ENCODE peak calls at places on chromosomes 3 and 15, in four cellular contexts. C, N, D and I are unnamed samples.

GRCh38 chr3:174408310-174408709 is 450.8 kb upstream of the NAALADL2 start:
- DNase-seq in C (no peak), N (no peak), D (peak), I (peak)

GRCh38 chr3:190385835-190386688 is 1.9 kb upstream of the CLDN16 start:
- DNase-seq in C (no peak), N (no peak), D (peak), I (peak)

GRCh38 chr3:155782390-155782953 is 23.6 kb downstream of the C3orf33 start:
- DNase-seq in C (no peak), N (no peak), D (no peak), I (no peak)

GRCh38 chr3:95297586-95297985 is 1234.7 kb downstream of the NSUN3 start:
- DNase-seq in C (no peak), N (no peak), D (no peak), I (no peak)

GRCh38 chr3:166934879-166935278 is 445.2 kb downstream of the ZBBX start:
- DNase-seq in C (no peak), N (no peak), D (no peak), I (no peak)

GRCh38 chr3:65995030-65995429 is 43.7 kb downstream of the MAGI1 start:
- DNase-seq in C (no peak), N (no peak), D (peak), I (peak)

GRCh38 chr3:72161870-72162617 is 377.1 kb upstream of the PROK2 start:
- DNase-seq in C (no peak), N (no peak), D (no peak), I (peak)

GRCh38 chr15:82849556-82850241 is 40.3 kb downstream of the WHAMM start:
- DNase-seq in C (peak), N (peak), D (peak), I (peak)

GRCh38 chr3:18194431-18194830 is 230.7 kb downstream of the SATB1 start:
- DNase-seq in C (no peak), N (no peak), D (no peak), I (peak)

DNA sequence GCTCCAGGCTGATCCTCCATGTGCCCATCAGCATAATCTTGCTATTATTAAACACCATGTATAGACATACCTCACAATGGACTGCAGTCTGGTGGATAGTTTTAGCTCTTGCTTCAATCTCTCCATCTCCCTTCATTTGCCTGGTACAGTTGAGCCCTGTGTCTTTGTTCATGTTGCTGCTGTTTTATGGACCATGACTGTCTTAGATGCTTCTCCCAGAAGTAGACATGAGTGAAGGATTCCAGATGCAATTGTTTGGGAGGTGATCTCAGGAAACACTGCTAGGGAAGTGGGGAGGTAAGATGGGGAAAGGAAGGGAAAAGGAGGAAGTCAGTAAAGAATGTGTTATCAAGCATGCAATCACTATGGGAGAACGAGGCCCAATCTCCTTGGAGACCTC is 36.3 kb upstream of the CTNNB1 start:
- DNase-seq in C (no peak), N (no peak), D (no peak), I (no peak)
- TF ChIP-seq CTCF in C (no peak), N (no peak), D (no peak), I (no peak)

GRCh38 chr15:67079361-67079760 is 14.0 kb downstream of the SMAD3 start:
- DNase-seq in C (no peak), N (no peak), D (no peak), I (peak)

GRCh38 chr15:67077641-67078215 is 12.3 kb downstream of the SMAD3 start:
- DNase-seq in C (no peak), N (no peak), D (no peak), I (no peak)

GRCh38 chr15:67080900-67081431 is 15.6 kb downstream of the SMAD3 start:
- DNase-seq in C (no peak), N (peak), D (peak), I (peak)

GRCh38 chr15:67082007-67082536 is 16.7 kb downstream of the SMAD3 start:
- DNase-seq in C (no peak), N (no peak), D (no peak), I (no peak)

GRCh38 chr15:67080118-67080899 is 14.9 kb downstream of the SMAD3 start:
- DNase-seq in C (no peak), N (peak), D (peak), I (peak)
- H3K4me3 ChIP-seq in C (no peak), N (no peak), D (peak), I (peak)

GRCh38 chr3:101638262-101638745 is 38.6 kb downstream of the ZBTB11 start:
- DNase-seq in C (peak), N (no peak), D (no peak), I (peak)
- TF ChIP-seq CTCF in C (no peak), N (no peak), D (peak), I (no peak)

DNA sequence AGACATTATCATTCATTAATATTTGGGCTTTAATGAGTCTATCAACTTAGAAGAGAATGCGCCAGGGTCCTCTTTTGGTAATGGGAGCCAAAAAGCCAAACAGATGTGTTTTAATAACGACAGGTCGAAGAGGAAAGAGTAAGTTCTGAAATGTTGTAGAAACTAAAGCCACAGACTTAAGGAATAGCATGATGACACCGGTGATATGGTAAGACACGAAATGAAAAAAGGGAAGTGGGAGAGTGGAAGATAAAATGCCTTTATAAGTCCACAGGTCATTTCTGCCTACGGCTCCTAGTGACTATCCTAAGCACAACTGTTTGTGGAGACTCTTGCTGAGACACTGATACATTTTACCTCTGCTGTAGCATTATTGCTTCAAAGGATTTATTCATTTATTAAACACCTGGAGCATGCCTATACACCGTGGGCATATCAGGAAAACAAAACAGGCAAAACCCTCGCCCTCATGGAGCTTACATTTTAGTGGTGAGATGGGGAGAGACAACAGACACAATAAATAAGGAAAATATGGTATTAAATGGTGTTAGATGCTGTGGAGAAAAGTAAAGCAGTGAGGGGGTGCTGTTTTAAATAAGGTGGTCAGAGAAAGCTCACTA is 11.7 kb upstream of the CD47 start:
- DNase-seq in C (no peak), N (no peak), D (no peak), I (no peak)
- H3K4me3 ChIP-seq in C (no peak), N (no peak), D (no peak), I (no peak)

GRCh38 chr3:171169443-171169842 is 142.9 kb upstream of the SLC2A2 start:
- DNase-seq in C (no peak), N (no peak), D (no peak), I (no peak)

GRCh38 chr3:171168551-171168950 is 142.0 kb upstream of the SLC2A2 start:
- DNase-seq in C (no peak), N (no peak), D (no peak), I (no peak)

GRCh38 chr3:171169866-171170265 is 143.3 kb upstream of the SLC2A2 start:
- DNase-seq in C (no peak), N (no peak), D (no peak), I (no peak)

GRCh38 chr3:171165986-171166385 is 139.5 kb upstream of the SLC2A2 start:
- DNase-seq in C (no peak), N (no peak), D (no peak), I (no peak)

DNA sequence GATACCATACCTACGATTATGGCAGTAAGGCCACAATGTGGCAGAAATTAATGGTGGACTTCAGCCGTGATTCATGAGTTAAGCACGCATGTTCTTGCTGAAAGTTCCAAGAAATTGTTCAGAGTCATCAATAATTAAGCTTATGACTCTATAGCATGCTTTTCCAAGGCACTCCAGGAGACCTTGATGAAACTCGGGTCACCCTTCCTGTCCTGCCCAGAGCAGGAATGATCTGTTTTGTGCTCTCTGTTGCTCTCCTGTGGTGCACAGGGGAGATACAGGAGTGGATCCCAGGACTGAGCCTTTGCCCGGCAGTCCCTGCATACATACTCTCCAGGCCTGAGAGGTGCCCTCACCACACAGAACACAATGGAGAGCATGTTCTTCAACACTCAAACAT is 141.6 kb upstream of the SLC2A2 start:
- DNase-seq in C (peak), N (no peak), D (no peak), I (no peak)
- TF ChIP-seq CTCF in C (peak), N (no peak), D (peak), I (peak)

GRCh38 chr3:153285982-153286381 is 124.0 kb downstream of the RAP2B start:
- DNase-seq in C (no peak), N (no peak), D (no peak), I (no peak)

GRCh38 chr3:153287017-153287416 is 125.0 kb downstream of the RAP2B start:
- DNase-seq in C (no peak), N (no peak), D (no peak), I (no peak)

GRCh38 chr3:153290278-153291015 is 128.4 kb downstream of the RAP2B start:
- DNase-seq in C (no peak), N (no peak), D (no peak), I (peak)

GRCh38 chr3:153291052-153291689 is 129.1 kb downstream of the RAP2B start:
- DNase-seq in C (peak), N (no peak), D (no peak), I (peak)

GRCh38 chr3:153289334-153289808 is 127.3 kb downstream of the RAP2B start:
- DNase-seq in C (peak), N (no peak), D (no peak), I (peak)
- H3K4me3 ChIP-seq in C (no peak), N (no peak), D (no peak), I (no peak)

DNA sequence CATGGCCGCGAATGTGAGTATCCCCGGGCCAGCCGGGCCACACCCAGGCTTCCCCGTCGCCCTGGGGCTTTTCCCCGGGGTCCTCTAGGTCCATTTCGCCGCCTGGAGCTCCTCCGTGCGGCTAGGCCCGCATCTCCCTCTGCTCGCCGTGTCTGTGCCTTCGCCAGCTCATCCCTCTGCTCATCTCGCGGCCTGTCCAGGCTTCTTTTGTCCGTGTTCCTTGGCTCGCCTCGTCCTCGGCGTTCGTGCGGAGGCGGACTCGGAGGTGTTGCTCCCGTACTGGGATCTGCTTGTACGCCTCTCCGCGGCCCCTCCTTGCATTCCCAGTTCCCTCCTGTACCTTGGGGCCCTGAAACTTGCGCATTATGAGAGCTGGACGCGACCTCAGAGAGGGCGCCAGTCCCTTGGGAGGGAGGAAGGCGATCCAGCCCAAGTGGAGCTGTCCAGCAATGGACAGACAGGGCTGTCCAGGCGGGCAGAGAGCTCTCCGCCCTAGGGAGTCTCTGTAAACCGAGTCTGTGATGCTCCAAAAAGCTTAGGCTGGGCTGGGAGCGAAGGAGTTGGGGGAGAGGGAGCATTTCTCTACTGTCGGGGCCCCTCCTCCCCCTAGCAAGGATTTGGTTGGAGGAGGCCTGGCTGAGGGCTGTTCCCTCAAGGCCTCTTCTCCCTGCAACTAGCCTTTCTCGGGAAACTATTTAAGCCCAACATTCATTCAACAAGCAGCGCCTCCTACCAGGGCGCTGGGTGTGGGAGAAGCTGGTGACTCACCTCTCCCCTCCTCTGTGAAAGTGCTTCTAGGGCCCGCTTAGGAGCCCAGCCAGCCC is 553 bp downstream of the TMEM43 start:
- DNase-seq in C (peak), N (peak), D (peak), I (peak)
- TF ChIP-seq CTCF in C (peak), N (peak), D (peak), I (peak)

DNA sequence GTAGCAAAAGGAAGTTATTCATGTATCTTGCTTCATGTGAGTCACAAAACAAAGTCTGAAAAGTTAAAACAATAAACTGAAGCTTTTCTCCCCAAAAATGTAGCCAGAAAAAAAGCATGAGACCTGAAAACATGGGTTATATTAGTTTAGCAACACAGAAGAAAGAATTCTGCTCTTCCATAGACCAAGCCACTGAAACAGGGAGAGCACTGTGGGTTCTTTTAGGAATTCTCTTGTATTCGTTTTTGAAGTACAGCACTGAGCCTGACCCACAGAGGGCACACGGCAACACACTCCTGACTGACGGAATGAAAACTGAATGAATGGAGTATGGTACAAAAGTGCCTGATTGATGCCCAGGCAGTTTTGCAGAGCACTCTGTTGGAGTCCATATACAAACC is 66.6 kb downstream of the TM4SF4 start:
- DNase-seq in C (no peak), N (no peak), D (no peak), I (peak)
- H3K4me3 ChIP-seq in C (no peak), N (no peak), D (no peak), I (no peak)